ENCODE peak calls at places on chromosomes 1 and 21, in seven cellular contexts. I is transverse colon; R is T-helper 22 cell; D is stimulated activated CD8-positive, alpha-beta memory T cell treated with anti-CD3 and anti-CD28 coated beads, Interleukin-7, amount 100 ng/mL, for 24 hours; J is pancreas; O is stimulated activated CD4-positive, alpha-beta T cell treated with anti-CD3 and anti-CD28 coated beads, TNF-alpha, amount 100 ng/mL, for 24 hours; S is pulmonary artery endothelial cell. C is an unnamed sample.

GRCh38 chr1:43978264-43978550 is 803 bp upstream of the B4GALT2 start:
- DNase-seq in I (no peak), R (no peak), D (no peak), J (no peak), O (no peak), S (no peak), C (no peak)

GRCh38 chr1:86069757-86070145 is 86.8 kb downstream of the COL24A1 start:
- DNase-seq in I (no peak), R (no peak), D (no peak), J (no peak), O (no peak), S (no peak), C (no peak)

GRCh38 chr1:225660544-225660946 is 7.6 kb upstream of the ENAH start:
- DNase-seq in I (no peak), R (no peak), D (no peak), J (no peak), O (no peak), S (no peak), C (no peak)

GRCh38 chr1:94927405-94928175 is 680 bp upstream of the CNN3 start:
- DNase-seq in I (peak), R (no peak), D (no peak), J (no peak), O (no peak), S (no peak), C (no peak)

GRCh38 chr1:180930687-180931086 is 18.0 kb downstream of the KIAA1614 start:
- DNase-seq in I (no peak), R (no peak), D (no peak), J (no peak), O (no peak), S (no peak), C (no peak)

GRCh38 chr1:213374369-213374768 is 323.3 kb downstream of the RPS6KC1 start:
- DNase-seq in I (peak), R (no peak), D (peak), J (peak), O (peak), S (peak), C (peak)

GRCh38 chr21:44871576-44872265 is 1.8 kb downstream of the PTTG1IP start:
- DNase-seq in I (peak), R (no peak), D (no peak), J (peak), O (no peak), S (no peak), C (no peak)

GRCh38 chr1:165928075-165928731 is 100.8 kb downstream of the UCK2 start:
- DNase-seq in I (peak), R (peak), D (no peak), J (no peak), O (peak), S (peak), C (peak)

GRCh38 chr1:94919241-94920030 is 7.5 kb downstream of the CNN3 start:
- DNase-seq in I (peak), R (no peak), D (no peak), J (no peak), O (no peak), S (no peak), C (no peak)

GRCh38 chr21:35578350-35578782 is 482.0 kb downstream of the SETD4 start:
- DNase-seq in I (no peak), R (no peak), D (no peak), J (no peak), O (no peak), S (no peak), C (no peak)

GRCh38 chr1:11831945-11832725 is 15.4 kb downstream of the NPPA start:
- DNase-seq in I (no peak), R (no peak), D (no peak), J (peak), O (no peak), S (no peak), C (no peak)

GRCh38 chr21:36156339-36156814 is 247 bp upstream of the DOP1B start:
- DNase-seq in I (peak), R (peak), D (peak), J (peak), O (peak), S (peak), C (peak)

GRCh38 chr1:20179369-20180172 is 6.3 kb upstream of the UBXN10 start:
- DNase-seq in I (no peak), R (no peak), D (no peak), J (no peak), O (no peak), S (no peak), C (no peak)

GRCh38 chr1:21818661-21819060 is 6.6 kb downstream of the LDLRAD2 start:
- DNase-seq in I (peak), R (no peak), D (no peak), J (no peak), O (peak), S (no peak), C (no peak)

GRCh38 chr1:9238134-9238533 is 3.6 kb downstream of the H6PD start:
- DNase-seq in I (no peak), R (no peak), D (no peak), J (no peak), O (no peak), S (no peak), C (no peak)

GRCh38 chr1:233714631-233715217 is 100.8 kb downstream of the KCNK1 start:
- DNase-seq in I (no peak), R (no peak), D (no peak), J (no peak), O (no peak), S (no peak), C (no peak)

GRCh38 chr21:29849735-29850176 is 90.0 kb downstream of the GRIK1 start:
- DNase-seq in I (peak), R (no peak), D (no peak), J (no peak), O (peak), S (peak), C (no peak)

GRCh38 chr1:27528701-27529637 is 39.0 kb upstream of the WASF2 start:
- DNase-seq in I (peak), R (no peak), D (no peak), J (no peak), O (no peak), S (no peak), C (no peak)

GRCh38 chr1:231357831-231358354 is 19.8 kb downstream of the SPRTN start:
- DNase-seq in I (peak), R (no peak), D (no peak), J (no peak), O (no peak), S (no peak), C (peak)

GRCh38 chr1:235855811-235856429 is 10.8 kb downstream of the LYST start:
- DNase-seq in I (no peak), R (no peak), D (no peak), J (no peak), O (no peak), S (no peak), C (no peak)